ENCODE peak calls at places on chromosome 7, in seven cellular contexts. One of them, this sample, is unnamed.

GRCh38 chr7:48360574-48360973 is 189.3 kb downstream of the ABCA13 start:
- DNase-seq in SK-N-SH: no peak
- DNase-seq in HCT116: no peak
- DNase-seq in K562: no peak
- DNase-seq in GM12878: no peak
- DNase-seq in HepG2: no peak
- DNase-seq in H1: no peak
- DNase-seq in this sample: no peak

GRCh38 chr7:123770378-123770777 is 21.6 kb upstream of the WASL start:
- DNase-seq in SK-N-SH: no peak
- DNase-seq in HCT116: no peak
- DNase-seq in K562: no peak
- DNase-seq in GM12878: no peak
- DNase-seq in HepG2: peak; percentile 25
- DNase-seq in H1: no peak
- DNase-seq in this sample: no peak

GRCh38 chr7:44920119-44920518 is 34.8 kb upstream of the PURB start:
- DNase-seq in SK-N-SH: no peak
- DNase-seq in HCT116: no peak
- DNase-seq in K562: no peak
- DNase-seq in GM12878: no peak
- DNase-seq in HepG2: no peak
- DNase-seq in H1: no peak
- DNase-seq in this sample: no peak

GRCh38 chr7:94478648-94479214 is 30.9 kb upstream of the CASD1 start:
- DNase-seq in SK-N-SH: no peak
- DNase-seq in HCT116: no peak
- DNase-seq in K562: no peak
- DNase-seq in GM12878: no peak
- DNase-seq in HepG2: no peak
- DNase-seq in H1: no peak
- DNase-seq in this sample: no peak

GRCh38 chr7:86942081-86942480 is 117.4 kb downstream of the ELAPOR2 start:
- DNase-seq in SK-N-SH: no peak
- DNase-seq in HCT116: no peak
- DNase-seq in K562: no peak
- DNase-seq in GM12878: no peak
- DNase-seq in HepG2: peak; percentile 2
- DNase-seq in H1: no peak
- DNase-seq in this sample: no peak

GRCh38 chr7:3003936-3004335 is 39.7 kb downstream of the CARD11 start:
- DNase-seq in SK-N-SH: no peak
- DNase-seq in HCT116: no peak
- DNase-seq in K562: no peak
- DNase-seq in GM12878: no peak
- DNase-seq in HepG2: no peak
- DNase-seq in H1: no peak
- DNase-seq in this sample: no peak

GRCh38 chr7:6161463-6162330 is 110.7 kb downstream of the CYTH3 start:
- DNase-seq in SK-N-SH: no peak
- DNase-seq in HCT116: no peak
- DNase-seq in K562: no peak
- DNase-seq in GM12878: no peak
- DNase-seq in HepG2: no peak
- DNase-seq in H1: no peak
- DNase-seq in this sample: no peak

GRCh38 chr7:73397521-73397934 is 36.0 kb upstream of the FZD9 start:
- DNase-seq in SK-N-SH: no peak
- DNase-seq in HCT116: no peak
- DNase-seq in K562: peak; percentile 9
- DNase-seq in GM12878: no peak
- DNase-seq in HepG2: no peak
- DNase-seq in H1: peak; percentile 67
- DNase-seq in this sample: no peak

GRCh38 chr7:47897831-47898230 is 50.4 kb downstream of the PKD1L1 start:
- DNase-seq in SK-N-SH: no peak
- DNase-seq in HCT116: no peak
- DNase-seq in K562: no peak
- DNase-seq in GM12878: no peak
- DNase-seq in HepG2: no peak
- DNase-seq in H1: no peak
- DNase-seq in this sample: no peak

GRCh38 chr7:47482013-47482761 is 99.7 kb downstream of the TNS3 start:
- DNase-seq in SK-N-SH: peak; percentile 81
- DNase-seq in HCT116: no peak
- DNase-seq in K562: peak; percentile 56
- DNase-seq in GM12878: no peak
- DNase-seq in HepG2: no peak
- DNase-seq in H1: no peak
- DNase-seq in this sample: no peak

GRCh38 chr7:25069900-25070443 is 55.1 kb downstream of the CYCS start:
- DNase-seq in SK-N-SH: peak; percentile 83
- DNase-seq in HCT116: peak; percentile 72
- DNase-seq in K562: peak; percentile 77
- DNase-seq in GM12878: no peak
- DNase-seq in HepG2: peak; percentile 64
- DNase-seq in H1: peak; percentile 53
- DNase-seq in this sample: no peak
- H3K4me3 ChIP-seq in SK-N-SH: no peak overlapping the region
- H3K4me3 ChIP-seq in HCT116: peak overlapping the region; percentile 15
- H3K4me3 ChIP-seq in K562: no peak overlapping the region
- H3K4me3 ChIP-seq in GM12878: no peak overlapping the region
- H3K4me3 ChIP-seq in HepG2: peak overlapping the region; percentile 48
- H3K4me3 ChIP-seq in H1: no peak overlapping the region
- H3K4me3 ChIP-seq in this sample: peak overlapping the region; percentile 22

DNA sequence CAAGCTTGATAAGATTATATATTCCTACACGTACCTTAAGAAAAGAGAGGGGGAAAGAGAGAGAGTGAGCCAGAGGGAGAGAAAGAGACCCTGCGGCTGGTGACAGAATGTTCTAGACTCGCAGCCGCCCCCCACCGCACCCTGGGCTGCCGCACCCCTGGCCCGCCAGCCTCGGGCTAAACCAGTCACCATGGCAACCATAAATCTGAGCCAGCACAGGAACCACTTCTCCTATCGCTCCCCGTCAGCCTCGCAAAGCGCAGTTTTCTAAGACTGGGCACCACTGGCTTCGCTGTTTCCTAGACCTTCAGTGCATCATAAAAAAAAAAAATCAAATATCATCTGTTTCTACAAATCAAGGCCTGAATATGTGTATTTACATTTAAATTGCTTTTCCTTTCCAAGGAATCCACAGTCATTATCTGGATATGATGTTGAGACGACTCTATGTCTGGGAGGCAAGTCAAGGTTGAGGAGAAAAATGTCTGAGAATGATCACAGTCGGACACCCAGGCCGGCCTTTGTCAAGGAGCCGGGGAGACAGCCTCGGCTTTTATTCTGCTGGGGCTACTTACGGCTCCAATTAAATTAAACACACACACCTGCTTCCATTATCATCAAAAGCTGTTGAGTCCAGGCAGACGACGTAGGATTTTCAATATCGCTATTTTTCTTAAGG is 99.9 kb downstream of the PTPRN2 start:
- DNase-seq in SK-N-SH: no peak
- DNase-seq in HCT116: no peak
- DNase-seq in K562: no peak
- DNase-seq in GM12878: no peak
- DNase-seq in HepG2: no peak
- DNase-seq in H1: no peak
- DNase-seq in this sample: no peak
- TF ChIP-seq SIN3A in SK-N-SH: no peak
- TF ChIP-seq SIN3A in HCT116: no peak
- TF ChIP-seq SIN3A in K562: no peak
- TF ChIP-seq SIN3A in GM12878: no peak
- TF ChIP-seq SIN3A in HepG2: no peak
- TF ChIP-seq SIN3A in H1: no peak
- TF ChIP-seq SIN3A in this sample: no peak

GRCh38 chr7:4747013-4747412 is 28.4 kb upstream of the AP5Z1 start:
- DNase-seq in SK-N-SH: no peak
- DNase-seq in HCT116: no peak
- DNase-seq in K562: no peak
- DNase-seq in GM12878: no peak
- DNase-seq in HepG2: no peak
- DNase-seq in H1: no peak
- DNase-seq in this sample: no peak

GRCh38 chr7:4745265-4745919 is 30.0 kb upstream of the AP5Z1 start:
- DNase-seq in SK-N-SH: no peak
- DNase-seq in HCT116: no peak
- DNase-seq in K562: no peak
- DNase-seq in GM12878: no peak
- DNase-seq in HepG2: no peak
- DNase-seq in H1: no peak
- DNase-seq in this sample: no peak

GRCh38 chr7:4744391-4745264 is 30.8 kb upstream of the AP5Z1 start:
- DNase-seq in SK-N-SH: peak; percentile 63
- DNase-seq in HCT116: peak; percentile 85
- DNase-seq in K562: peak; percentile 90
- DNase-seq in GM12878: peak; percentile 58
- DNase-seq in HepG2: peak; percentile 93
- DNase-seq in H1: peak; percentile 89
- DNase-seq in this sample: peak; percentile 90

GRCh38 chr7:4747746-4748145 is 27.7 kb upstream of the AP5Z1 start:
- DNase-seq in SK-N-SH: no peak
- DNase-seq in HCT116: no peak
- DNase-seq in K562: no peak
- DNase-seq in GM12878: no peak
- DNase-seq in HepG2: no peak
- DNase-seq in H1: no peak
- DNase-seq in this sample: no peak

DNA sequence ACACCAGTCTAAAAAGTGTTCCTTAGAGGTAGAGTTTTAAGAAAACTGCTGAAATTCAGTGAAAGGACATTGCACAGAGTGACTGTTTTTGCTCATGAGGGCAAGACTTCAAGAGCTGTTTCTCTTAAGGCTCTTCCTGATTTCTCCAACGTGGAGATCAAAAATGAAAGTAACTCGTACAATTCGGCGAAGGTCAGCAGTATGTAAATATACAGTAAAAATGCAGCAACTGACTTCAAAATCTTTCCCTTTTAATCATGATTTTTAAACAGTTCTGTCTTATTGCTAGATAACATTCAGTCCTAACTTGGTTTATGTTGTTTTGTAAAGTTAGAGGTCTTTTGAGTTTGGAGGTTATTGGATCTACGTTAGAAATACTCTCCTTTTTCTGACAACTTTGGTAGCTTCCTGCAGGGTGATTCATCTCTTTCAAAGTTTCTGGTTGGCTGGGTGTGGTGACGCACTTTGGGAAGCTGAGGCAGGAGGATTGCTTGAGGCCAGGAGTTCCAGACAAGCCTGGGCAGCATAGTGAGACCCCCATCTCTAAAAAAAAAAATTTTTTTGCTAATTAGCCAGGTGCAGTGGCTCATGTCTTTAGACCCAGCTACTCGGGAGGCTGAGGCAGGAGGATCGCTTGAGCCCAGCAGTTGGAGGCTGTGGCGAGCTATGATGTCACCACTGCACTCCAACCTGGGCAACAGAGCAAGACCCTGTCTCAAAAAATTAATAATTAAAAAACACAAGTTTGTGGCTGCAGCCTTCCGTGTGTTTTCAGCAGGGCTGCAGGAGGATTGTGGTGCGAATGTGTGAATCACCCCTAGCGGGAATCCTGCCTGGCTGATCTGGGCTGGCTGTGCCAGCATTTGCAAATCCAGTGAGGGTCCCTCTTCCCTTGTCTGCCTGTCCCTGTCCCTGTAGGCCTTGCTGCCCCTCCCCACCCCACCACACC is 29.2 kb upstream of the AP5Z1 start:
- DNase-seq in SK-N-SH: no peak
- DNase-seq in HCT116: no peak
- DNase-seq in K562: no peak
- DNase-seq in GM12878: peak; percentile 48
- DNase-seq in HepG2: peak; percentile 9
- DNase-seq in H1: no peak
- DNase-seq in this sample: no peak
- H3K4me3 ChIP-seq in SK-N-SH: no peak overlapping the region
- H3K4me3 ChIP-seq in HCT116: no peak overlapping the region
- H3K4me3 ChIP-seq in K562: no peak overlapping the region
- H3K4me3 ChIP-seq in GM12878: peak overlapping the region; percentile 69
- H3K4me3 ChIP-seq in HepG2: no peak overlapping the region
- H3K4me3 ChIP-seq in H1: no peak overlapping the region
- H3K4me3 ChIP-seq in this sample: peak overlapping the region; percentile 17

GRCh38 chr7:159095979-159096411 is 48.7 kb downstream of the VIPR2 start:
- DNase-seq in SK-N-SH: no peak
- DNase-seq in HCT116: no peak
- DNase-seq in K562: no peak
- DNase-seq in GM12878: no peak
- DNase-seq in HepG2: no peak
- DNase-seq in H1: no peak
- DNase-seq in this sample: no peak
- TF ChIP-seq SIN3A in SK-N-SH: no peak
- TF ChIP-seq SIN3A in HCT116: no peak
- TF ChIP-seq SIN3A in K562: no peak
- TF ChIP-seq SIN3A in GM12878: no peak
- TF ChIP-seq SIN3A in HepG2: no peak
- TF ChIP-seq SIN3A in H1: no peak
- TF ChIP-seq SIN3A in this sample: no peak

GRCh38 chr7:426510-426909 is 93.1 kb downstream of the PDGFA start:
- DNase-seq in SK-N-SH: no peak
- DNase-seq in HCT116: no peak
- DNase-seq in K562: no peak
- DNase-seq in GM12878: no peak
- DNase-seq in HepG2: no peak
- DNase-seq in H1: no peak
- DNase-seq in this sample: no peak

GRCh38 chr7:427506-428103 is 92.0 kb downstream of the PDGFA start:
- DNase-seq in SK-N-SH: no peak
- DNase-seq in HCT116: no peak
- DNase-seq in K562: no peak
- DNase-seq in GM12878: no peak
- DNase-seq in HepG2: no peak
- DNase-seq in H1: no peak
- DNase-seq in this sample: no peak

GRCh38 chr7:424301-424935 is 95.2 kb downstream of the PDGFA start:
- DNase-seq in SK-N-SH: no peak
- DNase-seq in HCT116: no peak
- DNase-seq in K562: no peak
- DNase-seq in GM12878: no peak
- DNase-seq in HepG2: no peak
- DNase-seq in H1: no peak
- DNase-seq in this sample: no peak

GRCh38 chr7:424961-425793 is 94.5 kb downstream of the PDGFA start:
- DNase-seq in SK-N-SH: no peak
- DNase-seq in HCT116: no peak
- DNase-seq in K562: no peak
- DNase-seq in GM12878: no peak
- DNase-seq in HepG2: no peak
- DNase-seq in H1: peak; percentile 42
- DNase-seq in this sample: no peak

GRCh38 chr7:425794-426188 is 93.9 kb downstream of the PDGFA start:
- DNase-seq in SK-N-SH: no peak
- DNase-seq in HCT116: no peak
- DNase-seq in K562: no peak
- DNase-seq in GM12878: no peak
- DNase-seq in HepG2: no peak
- DNase-seq in H1: peak; percentile 60
- DNase-seq in this sample: no peak
- H3K4me3 ChIP-seq in SK-N-SH: no peak overlapping the region
- H3K4me3 ChIP-seq in HCT116: no peak overlapping the region
- H3K4me3 ChIP-seq in K562: no peak overlapping the region
- H3K4me3 ChIP-seq in GM12878: no peak overlapping the region
- H3K4me3 ChIP-seq in HepG2: no peak overlapping the region
- H3K4me3 ChIP-seq in H1: no peak overlapping the region
- H3K4me3 ChIP-seq in this sample: no peak overlapping the region

This sample was measured in Panc1.